ENCODE peak calls at places on chromosomes 16 and 17, in five cellular contexts. N is NB4, D is GM23248, Z is neural crest cell, M is kidney tubule cell. I is an unnamed sample.

GRCh38 chr16:19316846-19317245 is 31.3 kb downstream of the CLEC19A start:
- DNase-seq in N (no peak), D (no peak), Z (no peak), M (no peak), I (no peak)

GRCh38 chr16:81467072-81467471 is 22.5 kb downstream of the CMIP start:
- DNase-seq in N (no peak), D (no peak), Z (no peak), M (no peak), I (no peak)

GRCh38 chr16:89925596-89926079 is 2.5 kb downstream of the TUBB3 start:
- DNase-seq in N (peak; percentile 49), D (no peak), Z (no peak), M (no peak), I (no peak)

GRCh38 chr16:68539704-68540370 is 746 bp downstream of the ZFP90 start:
- DNase-seq in N (peak; percentile 48), D (peak; percentile 49), Z (no peak), M (peak; percentile 26), I (no peak)

GRCh38 chr16:31134625-31135534 is 647 bp downstream of the PRSS8 start:
- DNase-seq in N (peak; percentile 49), D (peak; percentile 10), Z (no peak), M (peak; percentile 65), I (no peak)

GRCh38 chr16:49889725-49890397 is 33.9 kb upstream of the ZNF423 start:
- DNase-seq in N (no peak), D (no peak), Z (no peak), M (peak; percentile 31), I (no peak)

GRCh38 chr17:82664701-82665182 is 16.5 kb upstream of the WDR45B start:
- DNase-seq in N (no peak), D (no peak), Z (no peak), M (no peak), I (no peak)

GRCh38 chr16:31331141-31331764 is 23.7 kb upstream of the ITGAX start:
- DNase-seq in N (peak; percentile 62), D (no peak), Z (no peak), M (no peak), I (no peak)

GRCh38 chr17:13154403-13154802 is 136.6 kb upstream of the ELAC2 start:
- DNase-seq in N (no peak), D (peak; percentile 60), Z (no peak), M (no peak), I (peak; percentile 16)

GRCh38 chr16:9612267-9612666 is 520.8 kb downstream of the HAPSTR1 start:
- DNase-seq in N (no peak), D (no peak), Z (no peak), M (no peak), I (no peak)

GRCh38 chr16:641326-642188 is at the start of gene MCRIP2:
- DNase-seq in N (peak; percentile 90), D (peak; percentile 88), Z (peak; percentile 78), M (peak; percentile 86), I (peak; percentile 93)

GRCh38 chr16:75379911-75380847 is 53.1 kb downstream of the CFDP1 start:
- DNase-seq in N (peak; percentile 84), D (no peak), Z (no peak), M (no peak), I (no peak)

GRCh38 chr17:9221231-9222180 is 200.2 kb downstream of the NTN1 start:
- DNase-seq in N (no peak), D (no peak), Z (no peak), M (no peak), I (no peak)

GRCh38 chr16:68247400-68247799 is 2.2 kb downstream of the PLA2G15 start:
- DNase-seq in N (peak; percentile 70), D (no peak), Z (no peak), M (no peak), I (no peak)

GRCh38 chr16:65154321-65154720 is 32.5 kb upstream of the CDH11 start:
- DNase-seq in N (no peak), D (peak; percentile 13), Z (no peak), M (peak; percentile 67), I (peak; percentile 16)

GRCh38 chr17:17729620-17730249 is 48.5 kb downstream of the RAI1 start:
- DNase-seq in N (peak; percentile 41), D (no peak), Z (no peak), M (peak; percentile 59), I (no peak)

GRCh38 chr17:80945736-80946135 is 45.9 kb upstream of the CHMP6 start:
- DNase-seq in N (no peak), D (no peak), Z (no peak), M (no peak), I (no peak)

GRCh38 chr17:83058478-83059167 is 20.8 kb upstream of the METRNL start:
- DNase-seq in N (no peak), D (no peak), Z (no peak), M (no peak), I (no peak)

GRCh38 chr16:89246903-89247733 is 29.6 kb downstream of the ZNF778 start:
- DNase-seq in N (peak; percentile 86), D (peak; percentile 95), Z (peak; percentile 99), M (peak; percentile 83), I (peak; percentile 100)

I was measured in AG20443.